ENCODE peak calls at places on chromosomes 6 and 20, in seven cellular contexts. W is DND-41, D is B cell, A is upper lobe of right lung, C is aorta, N is Right ventricle myocardium inferior, E is right cardiac atrium. K is an unnamed sample.

GRCh38 chr6:131789219-131789618 is 18.6 kb upstream of the ENPP1 start:
- ATAC-seq in D (no peak), N (no peak), W (peak; percentile 87), A (no peak), E (no peak), C (no peak), K (no peak)

GRCh38 chr6:111423960-111424846 is 58.8 kb downstream of the REV3L start:
- ATAC-seq in C (no peak), D (no peak), W (peak; percentile 75), N (no peak), A (peak; percentile 76), E (peak; percentile 62), K (peak; percentile 65)

GRCh38 chr20:56348306-56348695 is 10.5 kb upstream of the FAM210B start:
- ATAC-seq in E (no peak), C (no peak), A (no peak), W (no peak), D (no peak), N (no peak), K (no peak)

GRCh38 chr20:6718660-6719059 is 48.8 kb upstream of the BMP2 start:
- ATAC-seq in D (no peak), W (no peak), A (peak; percentile 72), E (no peak), N (no peak), C (no peak), K (no peak)

GRCh38 chr20:1895674-1896496 is 678 bp downstream of the SIRPA start:
- ATAC-seq in N (peak; percentile 41), W (no peak), A (peak; percentile 9), C (peak; percentile 16), E (peak; percentile 39), D (no peak), K (no peak)

GRCh38 chr6:38686270-38687042 is 16.5 kb downstream of the GLO1 start:
- ATAC-seq in N (no peak), A (no peak), E (no peak), C (no peak), D (no peak), W (no peak), K (no peak)

GRCh38 chr20:32510601-32511357 is 74.4 kb downstream of the NOL4L start:
- ATAC-seq in C (peak; percentile 19), D (no peak), E (no peak), A (peak; percentile 23), N (peak; percentile 5), W (no peak), K (peak; percentile 13)

GRCh38 chr20:37519508-37520416 is 1.3 kb upstream of the NNAT start:
- ATAC-seq in A (peak; percentile 3), E (no peak), W (peak; percentile 24), N (no peak), C (no peak), D (peak; percentile 43), K (peak; percentile 57)

GRCh38 chr6:89966913-89967312 is 72.6 kb downstream of the GJA10 start:
- ATAC-seq in E (no peak), D (no peak), C (no peak), W (no peak), N (no peak), A (no peak), K (no peak)

GRCh38 chr6:152063170-152063921 is 255.9 kb downstream of the ESR1 start:
- ATAC-seq in C (peak; percentile 36), W (no peak), A (no peak), D (no peak), E (peak; percentile 61), N (no peak), K (peak; percentile 51)

GRCh38 chr6:73074175-73074574 is 151.1 kb downstream of the KHDC1L start:
- ATAC-seq in A (no peak), D (no peak), C (no peak), W (no peak), E (no peak), N (no peak), K (peak; percentile 90)

GRCh38 chr20:11451793-11452291 is 465.9 kb upstream of the BTBD3 start:
- ATAC-seq in A (no peak), W (no peak), D (no peak), C (no peak), N (no peak), E (no peak), K (no peak)

GRCh38 chr6:132490478-132491204 is 22.3 kb downstream of the STX7 start:
- ATAC-seq in C (peak; percentile 77), W (no peak), N (peak; percentile 65), E (peak; percentile 80), A (peak; percentile 52), D (peak; percentile 62), K (no peak)

GRCh38 chr6:41430875-41431274 is 95.5 kb downstream of the NCR2 start:
- ATAC-seq in A (no peak), C (no peak), E (no peak), W (no peak), N (no peak), D (no peak), K (peak; percentile 31)